ENCODE peak calls at places on chromosomes 16 and 17, in seven cellular contexts. N, K, M, G, Q, B and X are unnamed samples.

GRCh38 chr17:49707246-49707607 is 537 bp downstream of the SLC35B1 start:
- DNase-seq in N (no peak), G (no peak), K (peak; percentile 31), B (no peak), M (peak; percentile 66), Q (no peak), X (no peak)

GRCh38 chr16:86380045-86380444 is 130.3 kb upstream of the FOXF1 start:
- DNase-seq in Q (peak; percentile 65), B (no peak), G (no peak), K (no peak), M (no peak), N (no peak), X (no peak)

GRCh38 chr17:49508061-49508865 is 13.2 kb downstream of the NGFR start:
- DNase-seq in Q (no peak), K (no peak), B (no peak), M (no peak), G (no peak), N (peak; percentile 62), X (no peak)

GRCh38 chr16:12697437-12697836 is 106.2 kb downstream of the CPPED1 start:
- DNase-seq in N (no peak), K (no peak), B (peak; percentile 6), M (no peak), G (no peak), Q (no peak), X (no peak)

GRCh38 chr17:48278755-48279491 is 151.1 kb downstream of the SKAP1 start:
- DNase-seq in K (no peak), N (no peak), M (no peak), G (no peak), B (no peak), Q (no peak), X (no peak)

GRCh38 chr17:29076722-29077121 is 33.8 kb downstream of the PIPOX start:
- DNase-seq in K (no peak), G (no peak), N (no peak), Q (no peak), B (no peak), M (no peak), X (no peak)

GRCh38 chr16:14331020-14331419 is 259.9 kb downstream of the MRTFB start:
- DNase-seq in Q (no peak), G (no peak), B (no peak), M (no peak), K (no peak), N (no peak), X (no peak)

GRCh38 chr16:54072237-54072636 is 214.3 kb downstream of the IRX3 start:
- DNase-seq in G (no peak), B (no peak), Q (no peak), K (no peak), M (no peak), N (no peak), X (no peak)

GRCh38 chr16:69120096-69120664 is 12.2 kb downstream of the CHTF8 start:
- DNase-seq in K (no peak), B (peak; percentile 79), Q (no peak), G (no peak), M (peak; percentile 54), N (no peak), X (no peak)

GRCh38 chr16:78278047-78278446 is 178.6 kb downstream of the WWOX start:
- DNase-seq in K (no peak), G (no peak), M (no peak), Q (no peak), B (no peak), N (no peak), X (no peak)

GRCh38 chr17:31320231-31320630 is 1.2 kb downstream of the EVI2A start:
- DNase-seq in Q (no peak), B (no peak), M (no peak), G (no peak), K (peak; percentile 30), N (no peak), X (no peak)

GRCh38 chr16:12532871-12533610 is 270.6 kb downstream of the CPPED1 start:
- DNase-seq in Q (no peak), N (no peak), G (no peak), B (no peak), M (no peak), K (no peak), X (no peak)

GRCh38 chr17:73196500-73196899 is 3.6 kb downstream of the COG1 start:
- DNase-seq in Q (peak; percentile 69), B (no peak), M (no peak), G (peak; percentile 39), N (peak; percentile 61), K (peak; percentile 15), X (peak; percentile 65)

GRCh38 chr17:57962441-57963148 is 7.4 kb upstream of the CUEDC1 start:
- DNase-seq in B (peak; percentile 76), Q (no peak), K (no peak), M (no peak), G (no peak), N (no peak), X (no peak)

GRCh38 chr17:50176559-50177471 is 11.0 kb downstream of the SGCA start:
- DNase-seq in G (peak; percentile 21), B (no peak), K (no peak), M (no peak), Q (no peak), N (peak; percentile 46), X (no peak)

GRCh38 chr17:37051839-37052238 is 103.1 kb downstream of the AATF start:
- DNase-seq in K (no peak), G (no peak), Q (no peak), N (no peak), B (no peak), M (no peak), X (peak; percentile 61)

GRCh38 chr17:68353121-68353521 is 61.8 kb downstream of the ARSG start:
- DNase-seq in K (no peak), B (no peak), Q (no peak), N (no peak), G (no peak), M (no peak), X (no peak)

GRCh38 chr17:3657588-3657869 is 10.8 kb downstream of the TAX1BP3 start:
- DNase-seq in B (no peak), N (no peak), Q (no peak), M (no peak), K (no peak), G (no peak), X (no peak)

GRCh38 chr16:85969591-85969990 is 70.6 kb downstream of the IRF8 start:
- DNase-seq in K (peak; percentile 66), Q (no peak), G (no peak), M (no peak), B (no peak), N (no peak), X (no peak)

GRCh38 chr16:82667437-82667836 is 40.7 kb downstream of the CDH13 start:
- DNase-seq in Q (no peak), B (no peak), N (no peak), K (no peak), M (no peak), G (no peak), X (no peak)

GRCh38 chr17:7018331-7018964 is 4.4 kb upstream of the BCL6B start:
- DNase-seq in K (no peak), B (peak; percentile 93), G (peak; percentile 64), N (no peak), Q (peak; percentile 91), M (no peak), X (no peak)
- H3K4me3 ChIP-seq in K (no peak overlapping the region), B (peak overlapping the region; percentile 41), G (peak overlapping the region; percentile 50), N (no peak overlapping the region), Q (peak overlapping the region; percentile 73), M (peak overlapping the region; percentile 37), X (peak overlapping the region; percentile 58)

DNA sequence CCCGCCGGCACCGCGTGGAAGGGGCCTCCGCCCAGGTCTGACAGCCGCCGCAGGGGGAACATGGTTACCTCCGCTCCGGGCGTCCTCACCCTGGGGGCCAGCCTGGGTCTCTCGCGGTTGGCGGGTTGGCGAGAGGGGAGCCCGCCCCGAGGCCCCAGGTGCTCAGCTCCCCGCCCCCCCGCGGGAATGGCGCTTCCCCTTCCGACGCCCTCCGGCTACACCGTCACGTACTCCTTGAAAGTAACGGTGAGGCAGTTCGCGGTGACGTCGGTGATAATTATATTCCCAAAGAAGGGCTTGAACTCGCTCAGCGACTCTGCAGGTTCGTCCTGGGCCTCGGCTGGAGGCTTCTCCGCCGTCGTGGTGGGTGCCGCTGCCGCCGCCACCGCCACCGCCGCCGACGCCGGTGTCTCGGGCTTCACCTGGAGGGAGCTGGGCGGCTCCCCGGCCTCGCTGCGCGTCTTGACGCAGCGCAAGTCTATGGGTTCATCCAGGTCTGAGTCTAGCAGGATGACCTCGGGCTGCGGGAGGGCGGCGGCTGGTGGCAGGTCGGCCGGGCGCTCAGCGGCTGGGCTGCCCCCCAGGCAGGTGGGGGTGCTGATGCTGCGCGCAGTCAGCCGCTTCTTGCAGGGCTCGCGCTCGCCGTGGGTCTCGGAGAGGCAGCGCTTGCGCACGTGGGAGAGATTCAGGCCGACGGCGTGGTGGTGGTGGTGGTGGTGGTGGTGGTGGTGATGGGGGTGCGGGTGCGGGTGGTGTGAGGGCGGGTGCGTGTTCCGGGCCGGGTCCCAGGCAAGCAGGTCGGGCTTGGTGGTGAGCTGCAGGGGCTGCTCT is 5.3 kb downstream of the CBX4 start:
- DNase-seq in B (no peak), Q (no peak), M (peak; percentile 78), G (no peak), K (no peak), N (no peak), X (no peak)
- H3K4me3 ChIP-seq in B (no peak overlapping the region), Q (no peak overlapping the region), M (no peak overlapping the region), G (no peak overlapping the region), K (no peak overlapping the region), N (peak overlapping the region; percentile 36), X (no peak overlapping the region)

DNA sequence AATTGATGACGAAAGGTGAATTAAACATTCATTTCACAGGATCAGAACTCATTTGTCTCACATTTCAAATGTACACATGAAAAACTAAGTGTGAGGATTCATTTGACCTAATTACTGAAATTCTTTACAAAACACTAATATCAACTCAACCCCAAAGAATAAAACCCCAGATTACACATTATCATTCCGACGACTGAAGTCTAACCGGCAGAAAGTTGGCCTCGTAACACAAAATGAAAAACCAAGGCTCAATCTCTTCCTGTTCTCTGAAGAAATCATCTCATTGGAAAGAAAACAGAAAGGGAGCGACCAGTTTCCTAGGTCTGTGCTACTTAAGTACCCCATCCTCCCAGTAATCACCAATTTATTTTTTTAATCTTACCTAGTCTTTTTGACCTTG is 1.8 kb downstream of the JPT1 start:
- DNase-seq in N (no peak), Q (no peak), B (no peak), K (no peak), M (no peak), G (no peak), X (no peak)
- H3K4me3 ChIP-seq in N (peak overlapping the region; percentile 78), Q (no peak overlapping the region), B (no peak overlapping the region), K (peak overlapping the region; percentile 80), M (no peak overlapping the region), G (no peak overlapping the region), X (no peak overlapping the region)

DNA sequence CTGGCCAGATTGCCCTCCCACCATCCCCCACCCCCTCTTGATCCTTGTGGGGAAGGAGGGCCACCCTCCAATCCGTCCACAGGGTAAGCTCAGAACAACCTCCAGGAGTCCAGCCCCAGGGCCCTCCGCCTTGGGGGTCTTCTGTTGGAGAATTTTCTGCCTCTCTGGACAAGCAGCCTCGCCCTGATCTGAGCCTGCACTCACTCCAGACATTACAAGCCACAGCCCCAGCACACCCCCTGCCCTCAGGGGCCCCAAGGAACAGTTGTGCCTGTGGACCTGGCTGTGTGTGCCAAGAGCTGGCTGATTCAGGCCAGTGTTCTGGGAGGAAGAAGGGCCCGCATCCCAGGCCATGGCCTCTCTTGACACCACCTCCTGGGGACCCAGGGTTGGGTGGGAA is 466 bp upstream of the ARHGAP27 start:
- DNase-seq in N (no peak), Q (no peak), M (no peak), G (no peak), K (no peak), B (no peak), X (no peak)
- H3K4me3 ChIP-seq in N (no peak overlapping the region), Q (peak overlapping the region; percentile 43), M (no peak overlapping the region), G (no peak overlapping the region), K (no peak overlapping the region), B (no peak overlapping the region), X (no peak overlapping the region)